ENCODE peak calls at places on chromosomes 5 and 9, in six cellular contexts. One of them, this sample, is unnamed.

GRCh38 chr5:175734501-175734900 is 76.6 kb downstream of the HRH2 start:
- DNase-seq in effector memory CD4-positive, alpha-beta T cell: no peak
- DNase-seq in CD4-positive, CD25-positive, alpha-beta regulatory T cell: no peak
- DNase-seq in cardiac muscle cell: no peak
- DNase-seq in mucosa of descending colon: no peak
- DNase-seq in neural progenitor cell: no peak
- DNase-seq in this sample: no peak

GRCh38 chr9:78234810-78235209 is 1.1 kb upstream of the CEP78 start:
- DNase-seq in effector memory CD4-positive, alpha-beta T cell: no peak
- DNase-seq in CD4-positive, CD25-positive, alpha-beta regulatory T cell: no peak
- DNase-seq in cardiac muscle cell: no peak
- DNase-seq in mucosa of descending colon: no peak
- DNase-seq in neural progenitor cell: peak; percentile 2
- DNase-seq in this sample: no peak

GRCh38 chr9:33782395-33783152 is 12.8 kb upstream of the PRSS3 start:
- DNase-seq in effector memory CD4-positive, alpha-beta T cell: no peak
- DNase-seq in CD4-positive, CD25-positive, alpha-beta regulatory T cell: no peak
- DNase-seq in cardiac muscle cell: no peak
- DNase-seq in mucosa of descending colon: no peak
- DNase-seq in neural progenitor cell: no peak
- DNase-seq in this sample: no peak

GRCh38 chr9:133002147-133003070 is 23.9 kb downstream of the GFI1B start:
- DNase-seq in effector memory CD4-positive, alpha-beta T cell: no peak
- DNase-seq in CD4-positive, CD25-positive, alpha-beta regulatory T cell: no peak
- DNase-seq in cardiac muscle cell: no peak
- DNase-seq in mucosa of descending colon: no peak
- DNase-seq in neural progenitor cell: no peak
- DNase-seq in this sample: no peak

GRCh38 chr5:39631948-39632347 is 207.2 kb upstream of the DAB2 start:
- DNase-seq in effector memory CD4-positive, alpha-beta T cell: no peak
- DNase-seq in CD4-positive, CD25-positive, alpha-beta regulatory T cell: no peak
- DNase-seq in cardiac muscle cell: no peak
- DNase-seq in mucosa of descending colon: no peak
- DNase-seq in neural progenitor cell: no peak
- DNase-seq in this sample: no peak

GRCh38 chr9:25678147-25678666 is at the start of gene TUSC1:
- DNase-seq in effector memory CD4-positive, alpha-beta T cell: no peak
- DNase-seq in CD4-positive, CD25-positive, alpha-beta regulatory T cell: peak; percentile 0
- DNase-seq in cardiac muscle cell: peak; percentile 78
- DNase-seq in mucosa of descending colon: peak; percentile 91
- DNase-seq in neural progenitor cell: peak; percentile 69
- DNase-seq in this sample: no peak

GRCh38 chr5:107389130-107389553 is 281.6 kb downstream of the EFNA5 start:
- DNase-seq in effector memory CD4-positive, alpha-beta T cell: no peak
- DNase-seq in CD4-positive, CD25-positive, alpha-beta regulatory T cell: peak; percentile 53
- DNase-seq in cardiac muscle cell: no peak
- DNase-seq in mucosa of descending colon: no peak
- DNase-seq in neural progenitor cell: no peak
- DNase-seq in this sample: no peak

GRCh38 chr9:112002131-112002846 is 105.7 kb downstream of the UGCG start:
- DNase-seq in effector memory CD4-positive, alpha-beta T cell: no peak
- DNase-seq in CD4-positive, CD25-positive, alpha-beta regulatory T cell: peak; percentile 90
- DNase-seq in cardiac muscle cell: no peak
- DNase-seq in mucosa of descending colon: no peak
- DNase-seq in neural progenitor cell: no peak
- DNase-seq in this sample: no peak

GRCh38 chr5:173243808-173244305 is 8.9 kb upstream of the NKX2-5 start:
- DNase-seq in effector memory CD4-positive, alpha-beta T cell: no peak
- DNase-seq in CD4-positive, CD25-positive, alpha-beta regulatory T cell: no peak
- DNase-seq in cardiac muscle cell: no peak
- DNase-seq in mucosa of descending colon: no peak
- DNase-seq in neural progenitor cell: peak; percentile 60
- DNase-seq in this sample: no peak

GRCh38 chr9:25205285-25205684 is 473.0 kb downstream of the TUSC1 start:
- DNase-seq in effector memory CD4-positive, alpha-beta T cell: no peak
- DNase-seq in CD4-positive, CD25-positive, alpha-beta regulatory T cell: no peak
- DNase-seq in cardiac muscle cell: no peak
- DNase-seq in mucosa of descending colon: no peak
- DNase-seq in neural progenitor cell: peak; percentile 15
- DNase-seq in this sample: no peak

GRCh38 chr9:13239208-13239607 is 40.3 kb downstream of the MPDZ start:
- DNase-seq in effector memory CD4-positive, alpha-beta T cell: no peak
- DNase-seq in CD4-positive, CD25-positive, alpha-beta regulatory T cell: no peak
- DNase-seq in cardiac muscle cell: no peak
- DNase-seq in mucosa of descending colon: no peak
- DNase-seq in neural progenitor cell: no peak
- DNase-seq in this sample: no peak
- H3K4me1 ChIP-seq in effector memory CD4-positive, alpha-beta T cell: no peaks in the 10 kb centered on the region
- H3K4me1 ChIP-seq in CD4-positive, CD25-positive, alpha-beta regulatory T cell: no peaks in the 10 kb centered on the region
- H3K4me1 ChIP-seq in cardiac muscle cell: no peaks in the 10 kb centered on the region
- H3K4me1 ChIP-seq in mucosa of descending colon: no peaks in the 10 kb centered on the region
- H3K4me1 ChIP-seq in neural progenitor cell: no peaks in the 10 kb centered on the region
- H3K4me1 ChIP-seq in this sample: no peaks in the 10 kb centered on the region

GRCh38 chr5:867300-867699 is 16.5 kb upstream of the ZDHHC11 start:
- DNase-seq in effector memory CD4-positive, alpha-beta T cell: no peak
- DNase-seq in CD4-positive, CD25-positive, alpha-beta regulatory T cell: no peak
- DNase-seq in cardiac muscle cell: no peak
- DNase-seq in mucosa of descending colon: no peak
- DNase-seq in neural progenitor cell: no peak
- DNase-seq in this sample: no peak
- H3K4me3 ChIP-seq in effector memory CD4-positive, alpha-beta T cell: no peak overlapping the region
- H3K4me3 ChIP-seq in CD4-positive, CD25-positive, alpha-beta regulatory T cell: no peak overlapping the region
- H3K4me3 ChIP-seq in cardiac muscle cell: no peak overlapping the region
- H3K4me3 ChIP-seq in mucosa of descending colon: no peak overlapping the region
- H3K4me3 ChIP-seq in neural progenitor cell: no peak overlapping the region
- H3K4me3 ChIP-seq in this sample: no peak overlapping the region

GRCh38 chr9:138120072-138120471 is 242.5 kb downstream of the CACNA1B start:
- DNase-seq in effector memory CD4-positive, alpha-beta T cell: no peak
- DNase-seq in CD4-positive, CD25-positive, alpha-beta regulatory T cell: no peak
- DNase-seq in cardiac muscle cell: no peak
- DNase-seq in mucosa of descending colon: no peak
- DNase-seq in neural progenitor cell: no peak
- DNase-seq in this sample: no peak

GRCh38 chr9:138119202-138120027 is 241.8 kb downstream of the CACNA1B start:
- DNase-seq in effector memory CD4-positive, alpha-beta T cell: no peak
- DNase-seq in CD4-positive, CD25-positive, alpha-beta regulatory T cell: no peak
- DNase-seq in cardiac muscle cell: no peak
- DNase-seq in mucosa of descending colon: no peak
- DNase-seq in neural progenitor cell: no peak
- DNase-seq in this sample: no peak

GRCh38 chr9:138117101-138117750 is 239.6 kb downstream of the CACNA1B start:
- DNase-seq in effector memory CD4-positive, alpha-beta T cell: no peak
- DNase-seq in CD4-positive, CD25-positive, alpha-beta regulatory T cell: no peak
- DNase-seq in cardiac muscle cell: no peak
- DNase-seq in mucosa of descending colon: no peak
- DNase-seq in neural progenitor cell: no peak
- DNase-seq in this sample: peak; percentile 17

GRCh38 chr9:138117836-138118235 is 240.3 kb downstream of the CACNA1B start:
- DNase-seq in effector memory CD4-positive, alpha-beta T cell: no peak
- DNase-seq in CD4-positive, CD25-positive, alpha-beta regulatory T cell: no peak
- DNase-seq in cardiac muscle cell: no peak
- DNase-seq in mucosa of descending colon: no peak
- DNase-seq in neural progenitor cell: no peak
- DNase-seq in this sample: peak; percentile 14

DNA sequence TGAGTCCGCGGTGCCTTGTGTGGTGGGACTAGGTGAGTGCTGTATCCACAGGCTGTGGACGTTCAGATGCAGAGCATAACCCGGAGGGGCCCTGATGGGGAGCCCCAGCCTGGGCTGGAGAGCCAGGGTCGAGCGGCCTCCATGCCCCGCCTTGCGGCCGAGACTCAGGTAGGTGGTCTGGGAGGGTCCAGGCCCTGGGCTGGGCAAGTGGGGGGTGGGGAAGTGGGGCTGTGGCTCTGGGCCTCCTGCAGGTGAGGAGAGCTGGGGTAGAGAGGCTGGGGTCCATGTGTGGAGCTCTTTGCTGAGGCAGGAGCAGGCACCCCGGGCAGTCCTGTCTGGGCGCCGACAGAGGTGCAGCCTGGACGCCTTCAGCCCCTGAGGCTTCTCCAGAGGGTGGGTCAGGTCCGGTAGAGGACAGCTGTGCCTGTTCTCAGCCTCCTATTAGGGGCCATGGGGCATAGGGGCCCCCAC is 241.1 kb downstream of the CACNA1B start:
- DNase-seq in effector memory CD4-positive, alpha-beta T cell: no peak
- DNase-seq in CD4-positive, CD25-positive, alpha-beta regulatory T cell: no peak
- DNase-seq in cardiac muscle cell: no peak
- DNase-seq in mucosa of descending colon: no peak
- DNase-seq in neural progenitor cell: no peak
- DNase-seq in this sample: no peak
- H3K9me3 ChIP-seq in effector memory CD4-positive, alpha-beta T cell: no peaks in the 10 kb centered on the region
- H3K9me3 ChIP-seq in CD4-positive, CD25-positive, alpha-beta regulatory T cell: no peaks in the 10 kb centered on the region
- H3K9me3 ChIP-seq in cardiac muscle cell: no peaks in the 10 kb centered on the region
- H3K9me3 ChIP-seq in mucosa of descending colon: no peaks in the 10 kb centered on the region
- H3K9me3 ChIP-seq in neural progenitor cell: no peaks in the 10 kb centered on the region
- H3K9me3 ChIP-seq in this sample: no peaks in the 10 kb centered on the region

GRCh38 chr5:181259283-181259682 is 1.7 kb downstream of the TRIM52 start:
- DNase-seq in effector memory CD4-positive, alpha-beta T cell: no peak
- DNase-seq in CD4-positive, CD25-positive, alpha-beta regulatory T cell: no peak
- DNase-seq in cardiac muscle cell: no peak
- DNase-seq in mucosa of descending colon: no peak
- DNase-seq in neural progenitor cell: no peak
- DNase-seq in this sample: no peak

GRCh38 chr5:181258576-181258975 is 2.4 kb downstream of the TRIM52 start:
- DNase-seq in effector memory CD4-positive, alpha-beta T cell: no peak
- DNase-seq in CD4-positive, CD25-positive, alpha-beta regulatory T cell: no peak
- DNase-seq in cardiac muscle cell: no peak
- DNase-seq in mucosa of descending colon: no peak
- DNase-seq in neural progenitor cell: no peak
- DNase-seq in this sample: no peak

GRCh38 chr5:181261320-181262085 is 560 bp upstream of the TRIM52 start:
- DNase-seq in effector memory CD4-positive, alpha-beta T cell: peak; percentile 69
- DNase-seq in CD4-positive, CD25-positive, alpha-beta regulatory T cell: peak; percentile 87
- DNase-seq in cardiac muscle cell: peak; percentile 81
- DNase-seq in mucosa of descending colon: peak; percentile 86
- DNase-seq in neural progenitor cell: peak; percentile 81
- DNase-seq in this sample: peak; percentile 73

GRCh38 chr5:181259974-181260719 is 796 bp downstream of the TRIM52 start:
- DNase-seq in effector memory CD4-positive, alpha-beta T cell: no peak
- DNase-seq in CD4-positive, CD25-positive, alpha-beta regulatory T cell: no peak
- DNase-seq in cardiac muscle cell: no peak
- DNase-seq in mucosa of descending colon: no peak
- DNase-seq in neural progenitor cell: no peak
- DNase-seq in this sample: no peak

GRCh38 chr5:181260720-181261319 is at the start of gene TRIM52:
- DNase-seq in effector memory CD4-positive, alpha-beta T cell: peak; percentile 81
- DNase-seq in CD4-positive, CD25-positive, alpha-beta regulatory T cell: peak; percentile 96
- DNase-seq in cardiac muscle cell: peak; percentile 94
- DNase-seq in mucosa of descending colon: peak; percentile 94
- DNase-seq in neural progenitor cell: peak; percentile 97
- DNase-seq in this sample: peak; percentile 95
- H3K4me1 ChIP-seq in effector memory CD4-positive, alpha-beta T cell: peaks cover 33% of the 10 kb centered on the region
- H3K4me1 ChIP-seq in CD4-positive, CD25-positive, alpha-beta regulatory T cell: peaks cover 54% of the 10 kb centered on the region
- H3K4me1 ChIP-seq in cardiac muscle cell: peaks cover 19% of the 10 kb centered on the region
- H3K4me1 ChIP-seq in mucosa of descending colon: peaks cover 34% of the 10 kb centered on the region
- H3K4me1 ChIP-seq in neural progenitor cell: peaks cover 15% of the 10 kb centered on the region
- H3K4me1 ChIP-seq in this sample: peaks cover 49% of the 10 kb centered on the region

GRCh38 chr5:68047035-68047434 is 168.5 kb upstream of the PIK3R1 start:
- DNase-seq in effector memory CD4-positive, alpha-beta T cell: no peak
- DNase-seq in CD4-positive, CD25-positive, alpha-beta regulatory T cell: no peak
- DNase-seq in cardiac muscle cell: no peak
- DNase-seq in mucosa of descending colon: no peak
- DNase-seq in neural progenitor cell: no peak
- DNase-seq in this sample: no peak

GRCh38 chr5:68049053-68049713 is 166.4 kb upstream of the PIK3R1 start:
- DNase-seq in effector memory CD4-positive, alpha-beta T cell: no peak
- DNase-seq in CD4-positive, CD25-positive, alpha-beta regulatory T cell: no peak
- DNase-seq in cardiac muscle cell: no peak
- DNase-seq in mucosa of descending colon: no peak
- DNase-seq in neural progenitor cell: no peak
- DNase-seq in this sample: no peak

GRCh38 chr5:68046445-68046844 is 169.1 kb upstream of the PIK3R1 start:
- DNase-seq in effector memory CD4-positive, alpha-beta T cell: no peak
- DNase-seq in CD4-positive, CD25-positive, alpha-beta regulatory T cell: no peak
- DNase-seq in cardiac muscle cell: no peak
- DNase-seq in mucosa of descending colon: no peak
- DNase-seq in neural progenitor cell: no peak
- DNase-seq in this sample: no peak

GRCh38 chr5:68053202-68053601 is 162.4 kb upstream of the PIK3R1 start:
- DNase-seq in effector memory CD4-positive, alpha-beta T cell: no peak
- DNase-seq in CD4-positive, CD25-positive, alpha-beta regulatory T cell: no peak
- DNase-seq in cardiac muscle cell: no peak
- DNase-seq in mucosa of descending colon: no peak
- DNase-seq in neural progenitor cell: no peak
- DNase-seq in this sample: no peak

DNA sequence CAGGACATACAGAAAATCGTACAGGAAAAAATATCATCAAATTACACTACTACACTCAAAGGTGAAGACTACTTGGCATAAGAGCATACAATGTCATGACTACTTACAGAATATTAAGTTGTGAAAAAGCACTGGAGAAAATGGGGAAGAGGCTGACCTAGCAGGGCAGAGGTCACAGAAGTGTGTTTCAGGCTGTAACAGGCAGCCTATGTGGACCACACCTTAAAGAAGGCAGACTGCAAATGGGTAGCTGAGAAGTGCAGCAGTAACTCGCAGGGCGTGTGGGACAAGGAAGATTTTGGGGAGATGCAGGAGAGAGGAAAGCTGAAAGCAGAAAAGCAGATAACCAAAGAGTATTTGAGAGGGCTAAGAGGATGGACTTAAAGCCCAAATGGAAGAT is 167.0 kb upstream of the PIK3R1 start:
- DNase-seq in effector memory CD4-positive, alpha-beta T cell: no peak
- DNase-seq in CD4-positive, CD25-positive, alpha-beta regulatory T cell: no peak
- DNase-seq in cardiac muscle cell: no peak
- DNase-seq in mucosa of descending colon: no peak
- DNase-seq in neural progenitor cell: no peak
- DNase-seq in this sample: no peak
- H3K4me3 ChIP-seq in effector memory CD4-positive, alpha-beta T cell: no peak overlapping the region
- H3K4me3 ChIP-seq in CD4-positive, CD25-positive, alpha-beta regulatory T cell: no peak overlapping the region
- H3K4me3 ChIP-seq in cardiac muscle cell: no peak overlapping the region
- H3K4me3 ChIP-seq in mucosa of descending colon: no peak overlapping the region
- H3K4me3 ChIP-seq in neural progenitor cell: no peak overlapping the region
- H3K4me3 ChIP-seq in this sample: no peak overlapping the region

DNA sequence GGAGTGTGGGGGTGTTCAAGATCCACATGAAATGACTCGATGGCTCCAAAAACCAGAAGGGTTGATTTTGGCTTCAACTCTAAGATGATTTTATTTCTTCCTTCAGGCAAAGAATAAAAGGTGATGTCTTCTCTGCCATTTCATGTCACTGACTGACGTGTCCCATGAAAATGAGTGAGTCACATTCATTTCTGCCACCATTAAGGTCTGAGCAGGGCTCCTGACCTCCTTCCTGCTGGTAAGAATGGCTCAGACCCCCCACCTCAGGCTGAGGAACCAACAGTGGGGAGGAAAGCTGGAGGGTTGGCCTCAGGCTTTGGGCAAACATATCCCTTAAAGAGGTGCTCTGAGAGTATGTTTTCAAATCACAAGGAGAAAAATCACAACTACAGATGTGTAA is 53.9 kb upstream of the ZNF354A start:
- DNase-seq in effector memory CD4-positive, alpha-beta T cell: no peak
- DNase-seq in CD4-positive, CD25-positive, alpha-beta regulatory T cell: no peak
- DNase-seq in cardiac muscle cell: no peak
- DNase-seq in mucosa of descending colon: no peak
- DNase-seq in neural progenitor cell: no peak
- DNase-seq in this sample: no peak
- H3K9me3 ChIP-seq in effector memory CD4-positive, alpha-beta T cell: no peaks in the 10 kb centered on the region
- H3K9me3 ChIP-seq in CD4-positive, CD25-positive, alpha-beta regulatory T cell: no peaks in the 10 kb centered on the region
- H3K9me3 ChIP-seq in cardiac muscle cell: no peaks in the 10 kb centered on the region
- H3K9me3 ChIP-seq in mucosa of descending colon: no peaks in the 10 kb centered on the region
- H3K9me3 ChIP-seq in neural progenitor cell: no peaks in the 10 kb centered on the region
- H3K9me3 ChIP-seq in this sample: no peaks in the 10 kb centered on the region

This sample was measured in CD8-positive, alpha-beta memory T cell.